ENCODE peak calls at places on chromosomes 2 and 18, in six cellular contexts. J, N, M, T, V and D are unnamed samples.

GRCh38 chr2:54895735-54896134 is 154.5 kb downstream of the RTN4 start:
- DNase-seq in J (no peak), N (no peak), M (no peak), T (no peak), V (no peak), D (no peak)

GRCh38 chr2:109383505-109384307 is 230.1 kb downstream of the SEPTIN10 start:
- DNase-seq in J (no peak), N (no peak), M (no peak), T (no peak), V (no peak), D (no peak)

GRCh38 chr2:203122317-203122998 is 107.8 kb downstream of the NBEAL1 start:
- DNase-seq in J (no peak), N (no peak), M (peak; percentile 32), T (no peak), V (peak; percentile 16), D (no peak)

GRCh38 chr18:31278609-31279071 is 39.3 kb upstream of the DSG1 start:
- DNase-seq in J (no peak), N (no peak), M (no peak), T (no peak), V (peak; percentile 21), D (peak; percentile 36)

GRCh38 chr2:184654945-184655344 is 56.6 kb downstream of the ZNF804A start:
- DNase-seq in J (no peak), N (no peak), M (peak; percentile 78), T (no peak), V (no peak), D (no peak)

GRCh38 chr2:9702604-9703084 is 71.8 kb upstream of the YWHAQ start:
- DNase-seq in J (no peak), N (no peak), M (no peak), T (no peak), V (no peak), D (no peak)

GRCh38 chr2:163665817-163666216 is 70.0 kb downstream of the FIGN start:
- DNase-seq in J (no peak), N (no peak), M (no peak), T (no peak), V (no peak), D (no peak)

GRCh38 chr2:100242891-100243670 is 79.2 kb downstream of the LONRF2 start:
- DNase-seq in J (peak; percentile 35), N (peak; percentile 74), M (peak; percentile 88), T (no peak), V (peak; percentile 63), D (peak; percentile 77)

GRCh38 chr2:122263746-122264145 is 508.3 kb downstream of the TSN start:
- DNase-seq in J (no peak), N (no peak), M (no peak), T (no peak), V (no peak), D (no peak)

GRCh38 chr2:202237787-202238233 is 587 bp downstream of the SUMO1 start:
- DNase-seq in J (no peak), N (peak; percentile 18), M (peak; percentile 80), T (peak; percentile 18), V (peak; percentile 60), D (no peak)

GRCh38 chr2:236166157-236166780 is 1.9 kb downstream of the GBX2 start:
- DNase-seq in J (no peak), N (no peak), M (no peak), T (no peak), V (no peak), D (no peak)

GRCh38 chr2:27118525-27119329 is at the start of gene CGREF1:
- DNase-seq in J (no peak), N (no peak), M (peak; percentile 40), T (no peak), V (peak; percentile 52), D (peak; percentile 55)

GRCh38 chr2:182049783-182050182 is 64.1 kb downstream of the PPP1R1C start:
- DNase-seq in J (no peak), N (no peak), M (peak; percentile 65), T (no peak), V (no peak), D (no peak)

GRCh38 chr2:176657391-176657790 is 388.1 kb downstream of the MTX2 start:
- DNase-seq in J (no peak), N (no peak), M (no peak), T (no peak), V (no peak), D (no peak)

GRCh38 chr18:77066101-77066500 is 66.5 kb downstream of the MBP start:
- DNase-seq in J (no peak), N (no peak), M (no peak), T (no peak), V (no peak), D (no peak)

GRCh38 chr18:34773961-34774754 is 64.1 kb downstream of the DTNA start:
- DNase-seq in J (no peak), N (peak; percentile 53), M (peak; percentile 47), T (peak; percentile 48), V (no peak), D (peak; percentile 30)

GRCh38 chr18:79934311-79935097 is 16.9 kb downstream of the SLC66A2 start:
- DNase-seq in J (no peak), N (peak; percentile 65), M (no peak), T (peak; percentile 31), V (peak; percentile 86), D (peak; percentile 53)

GRCh38 chr2:99763764-99764163 is 273.9 kb upstream of the REV1 start:
- DNase-seq in J (no peak), N (no peak), M (no peak), T (no peak), V (no peak), D (no peak)

GRCh38 chr2:219541611-219542180 is 1.9 kb downstream of the CHPF start:
- DNase-seq in J (peak; percentile 92), N (peak; percentile 76), M (peak; percentile 81), T (peak; percentile 87), V (peak; percentile 89), D (peak; percentile 95)

DNA sequence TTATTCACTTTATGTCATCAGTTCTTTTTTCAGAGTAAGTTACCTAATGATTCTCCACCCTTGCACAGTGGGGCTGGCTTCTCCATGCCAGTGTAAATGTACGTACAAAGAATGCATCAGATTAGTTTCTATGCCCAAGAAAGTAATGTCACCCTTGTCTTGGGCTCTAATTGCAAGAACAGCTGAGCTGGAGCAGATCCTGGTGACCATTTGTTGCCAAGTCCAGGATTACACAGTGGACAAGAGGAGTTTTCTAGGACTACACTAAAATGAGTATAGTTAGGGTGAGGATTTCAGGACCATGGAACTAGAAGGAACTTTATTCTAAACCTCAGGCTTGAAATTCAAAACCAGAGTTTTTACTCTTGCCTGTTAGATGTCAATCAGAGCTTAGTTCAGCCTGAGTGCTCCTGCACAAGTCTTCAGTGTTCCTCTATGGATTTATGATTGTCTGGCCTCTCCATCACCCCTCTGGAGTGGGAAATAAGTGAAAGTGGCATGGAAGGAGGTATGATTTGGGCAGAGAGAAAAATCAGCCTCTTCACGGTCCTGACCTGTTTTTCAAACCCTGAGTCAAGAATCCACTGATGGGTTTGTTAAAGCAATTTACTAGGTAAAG is 29.8 kb downstream of the PCBP1 start:
- DNase-seq in J (no peak), N (no peak), M (no peak), T (no peak), V (no peak), D (no peak)
- H3K4me1 ChIP-seq in J (peaks cover 18% of the 10 kb centered on the region), N (peaks cover 58% of the 10 kb centered on the region), M (peaks cover 19% of the 10 kb centered on the region), T (peaks cover 6% of the 10 kb centered on the region), V (peaks cover 36% of the 10 kb centered on the region), D (peaks cover 6% of the 10 kb centered on the region)

GRCh38 chr2:227804970-227805369 is 8.7 kb upstream of the CCL20 start:
- DNase-seq in J (no peak), N (no peak), M (peak; percentile 25), T (no peak), V (no peak), D (no peak)
- H3K4me3 ChIP-seq in J (no peak overlapping the region), N (no peak overlapping the region), M (no peak overlapping the region), T (no peak overlapping the region), V (no peak overlapping the region), D (no peak overlapping the region)

GRCh38 chr2:172458561-172459124 is 31.3 kb downstream of the ITGA6 start:
- DNase-seq in J (no peak), N (no peak), M (no peak), T (no peak), V (no peak), D (no peak)
- H3K4me1 ChIP-seq in J (peaks cover 32% of the 10 kb centered on the region), N (peaks cover 88% of the 10 kb centered on the region), M (peaks cover 24% of the 10 kb centered on the region), T (peaks cover 42% of the 10 kb centered on the region), V (peaks cover 26% of the 10 kb centered on the region), D (peaks cover 56% of the 10 kb centered on the region)

GRCh38 chr2:127218843-127219715 is 1.0 kb downstream of the CYP27C1 start:
- DNase-seq in J (no peak), N (no peak), M (peak; percentile 73), T (no peak), V (peak; percentile 15), D (no peak)
- H3K4me3 ChIP-seq in J (no peak overlapping the region), N (peak overlapping the region; percentile 63), M (peak overlapping the region; percentile 84), T (peak overlapping the region; percentile 4), V (peak overlapping the region; percentile 39), D (no peak overlapping the region)

GRCh38 chr2:237738255-237738654 is 60.3 kb upstream of the RBM44 start:
- DNase-seq in J (no peak), N (no peak), M (no peak), T (no peak), V (no peak), D (no peak)

GRCh38 chr2:237737196-237737865 is 61.2 kb upstream of the RBM44 start:
- DNase-seq in J (no peak), N (no peak), M (peak; percentile 55), T (no peak), V (no peak), D (no peak)

GRCh38 chr2:237742191-237742590 is 56.4 kb upstream of the RBM44 start:
- DNase-seq in J (no peak), N (no peak), M (no peak), T (no peak), V (no peak), D (no peak)

GRCh38 chr2:237736783-237737182 is 61.8 kb upstream of the RBM44 start:
- DNase-seq in J (no peak), N (no peak), M (no peak), T (no peak), V (no peak), D (no peak)

DNA sequence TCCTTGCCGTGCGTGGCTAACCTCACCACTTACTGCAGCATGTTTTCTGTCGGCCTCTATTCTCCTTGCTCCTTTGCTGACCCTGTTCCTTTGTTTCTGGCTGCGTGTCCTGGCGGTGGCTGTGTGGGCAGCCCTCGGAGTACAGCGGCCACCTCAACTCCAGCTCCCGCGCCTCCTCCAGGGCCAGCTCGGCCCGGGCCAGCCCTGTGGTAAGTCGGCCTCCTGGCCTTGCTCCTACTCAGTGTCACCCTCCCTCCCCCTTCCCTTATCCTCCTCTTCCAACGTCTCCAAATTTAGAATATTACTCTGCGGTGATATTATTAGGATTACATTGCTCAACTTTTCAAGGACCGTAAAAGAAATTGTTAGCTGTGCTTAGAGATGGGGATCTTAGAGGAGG is 59.5 kb upstream of the RBM44 start:
- DNase-seq in J (no peak), N (peak; percentile 72), M (no peak), T (no peak), V (no peak), D (no peak)
- H3K4me1 ChIP-seq in J (peaks cover 3% of the 10 kb centered on the region), N (peaks cover 100% of the 10 kb centered on the region), M (peaks cover 13% of the 10 kb centered on the region), T (peaks cover 13% of the 10 kb centered on the region), V (peaks cover 27% of the 10 kb centered on the region), D (peaks cover 29% of the 10 kb centered on the region)

GRCh38 chr2:183125659-183126341 is 1.6 kb downstream of the NUP35 start:
- DNase-seq in J (no peak), N (no peak), M (no peak), T (no peak), V (no peak), D (no peak)
- H3K4me3 ChIP-seq in J (peak overlapping the region; percentile 76), N (peak overlapping the region; percentile 87), M (peak overlapping the region; percentile 100), T (no peak overlapping the region), V (peak overlapping the region; percentile 73), D (no peak overlapping the region)

GRCh38 chr2:234451852-234452625 is 44.8 kb downstream of the ARL4C start:
- DNase-seq in J (no peak), N (no peak), M (peak; percentile 78), T (no peak), V (no peak), D (no peak)
- H3K4me1 ChIP-seq in J (no peaks in the 10 kb centered on the region), N (peaks cover 5% of the 10 kb centered on the region), M (peaks cover 20% of the 10 kb centered on the region), T (no peaks in the 10 kb centered on the region), V (peaks cover 43% of the 10 kb centered on the region), D (no peaks in the 10 kb centered on the region)